ENCODE peak calls at places on chromosomes 5 and 9, in ten cellular contexts. One of them, this sample, is unnamed.
A peak's percentile ranks its signal among the peaks of the same experiment; 100 is the strongest.

GRCh38 chr5:7592910-7593309 is 197.0 kb downstream of the ADCY2 start:
- DNase-seq in small intestine: no peak
- DNase-seq in putamen: no peak
- DNase-seq in astrocyte of the spinal cord: no peak
- DNase-seq in H7: peak; percentile 26
- DNase-seq in frontal cortex: no peak
- DNase-seq in nephron progenitor cell: peak; percentile 41
- DNase-seq in CD8-positive, alpha-beta T cell: no peak
- DNase-seq in fibroblast of pulmonary artery: no peak
- DNase-seq in effector memory CD8-positive, alpha-beta T cell: no peak
- DNase-seq in this sample: peak; percentile 22

GRCh38 chr5:39453606-39454005 is 28.8 kb upstream of the DAB2 start:
- DNase-seq in small intestine: no peak
- DNase-seq in putamen: no peak
- DNase-seq in astrocyte of the spinal cord: no peak
- DNase-seq in H7: no peak
- DNase-seq in frontal cortex: no peak
- DNase-seq in nephron progenitor cell: no peak
- DNase-seq in CD8-positive, alpha-beta T cell: no peak
- DNase-seq in fibroblast of pulmonary artery: no peak
- DNase-seq in effector memory CD8-positive, alpha-beta T cell: no peak
- DNase-seq in this sample: no peak

GRCh38 chr5:15807861-15808260 is 307.9 kb downstream of the FBXL7 start:
- DNase-seq in small intestine: no peak
- DNase-seq in putamen: no peak
- DNase-seq in astrocyte of the spinal cord: peak; percentile 76
- DNase-seq in H7: no peak
- DNase-seq in frontal cortex: no peak
- DNase-seq in nephron progenitor cell: no peak
- DNase-seq in CD8-positive, alpha-beta T cell: no peak
- DNase-seq in fibroblast of pulmonary artery: peak; percentile 54
- DNase-seq in effector memory CD8-positive, alpha-beta T cell: no peak
- DNase-seq in this sample: peak; percentile 97

GRCh38 chr5:1568201-1568979 is 44.6 kb upstream of the LPCAT1 start:
- DNase-seq in small intestine: peak; percentile 80
- DNase-seq in putamen: no peak
- DNase-seq in astrocyte of the spinal cord: peak; percentile 79
- DNase-seq in H7: no peak
- DNase-seq in frontal cortex: no peak
- DNase-seq in nephron progenitor cell: no peak
- DNase-seq in CD8-positive, alpha-beta T cell: no peak
- DNase-seq in fibroblast of pulmonary artery: peak; percentile 97
- DNase-seq in effector memory CD8-positive, alpha-beta T cell: no peak
- DNase-seq in this sample: no peak

GRCh38 chr9:3863114-3863528 is 337.3 kb upstream of the RFX3 start:
- DNase-seq in small intestine: no peak
- DNase-seq in putamen: peak; percentile 13
- DNase-seq in astrocyte of the spinal cord: peak; percentile 90
- DNase-seq in H7: no peak
- DNase-seq in frontal cortex: no peak
- DNase-seq in nephron progenitor cell: no peak
- DNase-seq in CD8-positive, alpha-beta T cell: no peak
- DNase-seq in fibroblast of pulmonary artery: peak; percentile 79
- DNase-seq in effector memory CD8-positive, alpha-beta T cell: no peak
- DNase-seq in this sample: no peak

GRCh38 chr5:124590686-124591085 is 155.8 kb downstream of the ZNF608 start:
- DNase-seq in small intestine: no peak
- DNase-seq in putamen: no peak
- DNase-seq in astrocyte of the spinal cord: no peak
- DNase-seq in H7: no peak
- DNase-seq in frontal cortex: no peak
- DNase-seq in nephron progenitor cell: no peak
- DNase-seq in CD8-positive, alpha-beta T cell: no peak
- DNase-seq in fibroblast of pulmonary artery: no peak
- DNase-seq in effector memory CD8-positive, alpha-beta T cell: no peak
- DNase-seq in this sample: no peak

GRCh38 chr5:125408582-125409069 is 662.2 kb upstream of the ZNF608 start:
- DNase-seq in small intestine: peak; percentile 50
- DNase-seq in putamen: no peak
- DNase-seq in astrocyte of the spinal cord: peak; percentile 91
- DNase-seq in H7: no peak
- DNase-seq in frontal cortex: no peak
- DNase-seq in nephron progenitor cell: no peak
- DNase-seq in CD8-positive, alpha-beta T cell: no peak
- DNase-seq in fibroblast of pulmonary artery: peak; percentile 77
- DNase-seq in effector memory CD8-positive, alpha-beta T cell: no peak
- DNase-seq in this sample: peak; percentile 37

GRCh38 chr5:123164019-123164418 is 75.0 kb downstream of the PRDM6 start:
- DNase-seq in small intestine: no peak
- DNase-seq in putamen: no peak
- DNase-seq in astrocyte of the spinal cord: no peak
- DNase-seq in H7: no peak
- DNase-seq in frontal cortex: no peak
- DNase-seq in nephron progenitor cell: no peak
- DNase-seq in CD8-positive, alpha-beta T cell: no peak
- DNase-seq in fibroblast of pulmonary artery: no peak
- DNase-seq in effector memory CD8-positive, alpha-beta T cell: no peak
- DNase-seq in this sample: no peak

GRCh38 chr5:142947427-142947709 is 177.2 kb downstream of the ARHGAP26 start:
- DNase-seq in small intestine: no peak
- DNase-seq in putamen: no peak
- DNase-seq in astrocyte of the spinal cord: no peak
- DNase-seq in H7: no peak
- DNase-seq in frontal cortex: no peak
- DNase-seq in nephron progenitor cell: no peak
- DNase-seq in CD8-positive, alpha-beta T cell: no peak
- DNase-seq in fibroblast of pulmonary artery: no peak
- DNase-seq in effector memory CD8-positive, alpha-beta T cell: no peak
- DNase-seq in this sample: no peak

GRCh38 chr9:137406876-137407589 is 15.9 kb downstream of the EXD3 start:
- DNase-seq in small intestine: peak; percentile 68
- DNase-seq in putamen: no peak
- DNase-seq in astrocyte of the spinal cord: peak; percentile 52
- DNase-seq in H7: peak; percentile 99
- DNase-seq in frontal cortex: peak; percentile 87
- DNase-seq in nephron progenitor cell: peak; percentile 89
- DNase-seq in CD8-positive, alpha-beta T cell: peak; percentile 47
- DNase-seq in fibroblast of pulmonary artery: peak; percentile 71
- DNase-seq in effector memory CD8-positive, alpha-beta T cell: peak; percentile 58
- DNase-seq in this sample: peak; percentile 28

GRCh38 chr5:170791325-170791954 is 7.9 kb downstream of the GABRP start:
- DNase-seq in small intestine: peak; percentile 86
- DNase-seq in putamen: peak; percentile 18
- DNase-seq in astrocyte of the spinal cord: peak; percentile 55
- DNase-seq in H7: peak; percentile 82
- DNase-seq in frontal cortex: peak; percentile 26
- DNase-seq in nephron progenitor cell: peak; percentile 68
- DNase-seq in CD8-positive, alpha-beta T cell: no peak
- DNase-seq in fibroblast of pulmonary artery: peak; percentile 73
- DNase-seq in effector memory CD8-positive, alpha-beta T cell: no peak
- DNase-seq in this sample: peak; percentile 84

GRCh38 chr5:172104801-172105701 is 83.0 kb downstream of the STK10 start:
- DNase-seq in small intestine: no peak
- DNase-seq in putamen: no peak
- DNase-seq in astrocyte of the spinal cord: no peak
- DNase-seq in H7: no peak
- DNase-seq in frontal cortex: no peak
- DNase-seq in nephron progenitor cell: no peak
- DNase-seq in CD8-positive, alpha-beta T cell: no peak
- DNase-seq in fibroblast of pulmonary artery: no peak
- DNase-seq in effector memory CD8-positive, alpha-beta T cell: no peak
- DNase-seq in this sample: peak; percentile 63

GRCh38 chr5:78518365-78519197 is 130.0 kb downstream of the LHFPL2 start:
- DNase-seq in small intestine: peak; percentile 94
- DNase-seq in putamen: no peak
- DNase-seq in astrocyte of the spinal cord: peak; percentile 91
- DNase-seq in H7: peak; percentile 58
- DNase-seq in frontal cortex: no peak
- DNase-seq in nephron progenitor cell: no peak
- DNase-seq in CD8-positive, alpha-beta T cell: no peak
- DNase-seq in fibroblast of pulmonary artery: peak; percentile 94
- DNase-seq in effector memory CD8-positive, alpha-beta T cell: no peak
- DNase-seq in this sample: no peak

GRCh38 chr5:68176802-68177479 is 38.6 kb upstream of the PIK3R1 start:
- DNase-seq in small intestine: no peak
- DNase-seq in putamen: no peak
- DNase-seq in astrocyte of the spinal cord: no peak
- DNase-seq in H7: no peak
- DNase-seq in frontal cortex: no peak
- DNase-seq in nephron progenitor cell: no peak
- DNase-seq in CD8-positive, alpha-beta T cell: no peak
- DNase-seq in fibroblast of pulmonary artery: no peak
- DNase-seq in effector memory CD8-positive, alpha-beta T cell: no peak
- DNase-seq in this sample: no peak

GRCh38 chr9:89993678-89994630 is 389.1 kb downstream of the GADD45G start:
- DNase-seq in small intestine: peak; percentile 76
- DNase-seq in putamen: peak; percentile 26
- DNase-seq in astrocyte of the spinal cord: no peak
- DNase-seq in H7: peak; percentile 47
- DNase-seq in frontal cortex: no peak
- DNase-seq in nephron progenitor cell: no peak
- DNase-seq in CD8-positive, alpha-beta T cell: no peak
- DNase-seq in fibroblast of pulmonary artery: no peak
- DNase-seq in effector memory CD8-positive, alpha-beta T cell: no peak
- DNase-seq in this sample: no peak

GRCh38 chr9:34343605-34344004 is 14.2 kb downstream of the NUDT2 start:
- DNase-seq in small intestine: peak; percentile 57
- DNase-seq in putamen: no peak
- DNase-seq in astrocyte of the spinal cord: no peak
- DNase-seq in H7: no peak
- DNase-seq in frontal cortex: no peak
- DNase-seq in nephron progenitor cell: no peak
- DNase-seq in CD8-positive, alpha-beta T cell: no peak
- DNase-seq in fibroblast of pulmonary artery: no peak
- DNase-seq in effector memory CD8-positive, alpha-beta T cell: no peak
- DNase-seq in this sample: no peak

GRCh38 chr5:178590141-178590923 is at the start of gene COL23A1:
- DNase-seq in small intestine: no peak
- DNase-seq in putamen: no peak
- DNase-seq in astrocyte of the spinal cord: peak; percentile 53
- DNase-seq in H7: peak; percentile 92
- DNase-seq in frontal cortex: peak; percentile 59
- DNase-seq in nephron progenitor cell: peak; percentile 84
- DNase-seq in CD8-positive, alpha-beta T cell: peak; percentile 20
- DNase-seq in fibroblast of pulmonary artery: peak; percentile 53
- DNase-seq in effector memory CD8-positive, alpha-beta T cell: peak; percentile 21
- DNase-seq in this sample: peak; percentile 46

GRCh38 chr5:177531209-177531940 is 14.6 kb upstream of the DDX41 start:
- DNase-seq in small intestine: no peak
- DNase-seq in putamen: no peak
- DNase-seq in astrocyte of the spinal cord: no peak
- DNase-seq in H7: no peak
- DNase-seq in frontal cortex: no peak
- DNase-seq in nephron progenitor cell: no peak
- DNase-seq in CD8-positive, alpha-beta T cell: no peak
- DNase-seq in fibroblast of pulmonary artery: no peak
- DNase-seq in effector memory CD8-positive, alpha-beta T cell: no peak
- DNase-seq in this sample: no peak

GRCh38 chr5:61275841-61276240 is 56.2 kb upstream of the ZSWIM6 start:
- DNase-seq in small intestine: no peak
- DNase-seq in putamen: no peak
- DNase-seq in astrocyte of the spinal cord: peak; percentile 62
- DNase-seq in H7: no peak
- DNase-seq in frontal cortex: no peak
- DNase-seq in nephron progenitor cell: no peak
- DNase-seq in CD8-positive, alpha-beta T cell: no peak
- DNase-seq in fibroblast of pulmonary artery: peak; percentile 71
- DNase-seq in effector memory CD8-positive, alpha-beta T cell: no peak
- DNase-seq in this sample: no peak

GRCh38 chr9:14434971-14435718 is 121.2 kb upstream of the NFIB start:
- DNase-seq in small intestine: no peak
- DNase-seq in putamen: no peak
- DNase-seq in astrocyte of the spinal cord: no peak
- DNase-seq in H7: no peak
- DNase-seq in frontal cortex: no peak
- DNase-seq in nephron progenitor cell: no peak
- DNase-seq in CD8-positive, alpha-beta T cell: no peak
- DNase-seq in fibroblast of pulmonary artery: no peak
- DNase-seq in effector memory CD8-positive, alpha-beta T cell: no peak
- DNase-seq in this sample: no peak

This sample was measured in cerebellar cortex.